ENCODE peak calls at places on chromosome 1, in six cellular contexts. J, X, A, W, S and Z are unnamed samples.

GRCh38 chr1:154878371-154879355 is 8.6 kb upstream of the KCNN3 start:
- DNase-seq in J (peak), X (peak), A (peak), W (peak), S (no peak), Z (peak)

GRCh38 chr1:214563881-214564280 is 12.5 kb upstream of the PTPN14 start:
- DNase-seq in J (no peak), X (no peak), A (no peak), W (no peak), S (no peak), Z (no peak)

GRCh38 chr1:8349961-8350360 is 32.0 kb downstream of the SLC45A1 start:
- DNase-seq in J (no peak), X (no peak), A (no peak), W (no peak), S (no peak), Z (no peak)

GRCh38 chr1:47627016-47627415 is 189.2 kb downstream of the FOXD2 start:
- DNase-seq in J (no peak), X (no peak), A (no peak), W (no peak), S (no peak), Z (no peak)

GRCh38 chr1:84386716-84387479 is 11.4 kb upstream of the DNASE2B start:
- DNase-seq in J (no peak), X (no peak), A (no peak), W (no peak), S (no peak), Z (no peak)

GRCh38 chr1:67833595-67833926 is 294 bp upstream of the GNG12 start:
- DNase-seq in J (no peak), X (no peak), A (no peak), W (no peak), S (no peak), Z (no peak)

GRCh38 chr1:19336543-19336942 is 24.4 kb downstream of the SLC66A1 start:
- DNase-seq in J (no peak), X (no peak), A (no peak), W (no peak), S (no peak), Z (no peak)

GRCh38 chr1:147736847-147737246 is 23.6 kb downstream of the GJA5 start:
- DNase-seq in J (no peak), X (no peak), A (no peak), W (no peak), S (no peak), Z (no peak)

GRCh38 chr1:221801773-221802516 is 60.1 kb upstream of the DUSP10 start:
- DNase-seq in J (no peak), X (no peak), A (no peak), W (no peak), S (no peak), Z (no peak)

GRCh38 chr1:39087109-39087834 is 61.1 kb downstream of the NDUFS5 start:
- DNase-seq in J (no peak), X (no peak), A (no peak), W (no peak), S (no peak), Z (no peak)

GRCh38 chr1:160779662-160780397 is 16.1 kb upstream of the LY9 start:
- DNase-seq in J (peak), X (no peak), A (peak), W (peak), S (no peak), Z (no peak)

GRCh38 chr1:41661428-41662060 is 177.1 kb upstream of the EDN2 start:
- DNase-seq in J (no peak), X (no peak), A (no peak), W (no peak), S (no peak), Z (no peak)

GRCh38 chr1:228794173-228794572 is 58.9 kb downstream of the RHOU start:
- DNase-seq in J (no peak), X (no peak), A (no peak), W (no peak), S (peak), Z (no peak)

GRCh38 chr1:153944005-153944821 is 2.3 kb downstream of the DENND4B start:
- DNase-seq in J (no peak), X (no peak), A (no peak), W (no peak), S (no peak), Z (no peak)

GRCh38 chr1:245690153-245690552 is 535.4 kb downstream of the KIF26B start:
- DNase-seq in J (no peak), X (no peak), A (no peak), W (no peak), S (no peak), Z (no peak)

GRCh38 chr1:57450981-57451380 is 27.1 kb upstream of the DAB1 start:
- DNase-seq in J (no peak), X (no peak), A (peak), W (no peak), S (no peak), Z (no peak)

GRCh38 chr1:239112536-239112935 is 273.8 kb upstream of the CHRM3 start:
- DNase-seq in J (no peak), X (no peak), A (no peak), W (no peak), S (no peak), Z (no peak)

GRCh38 chr1:44030606-44031050 is 634 bp downstream of the SLC6A9 start:
- DNase-seq in J (peak), X (no peak), A (no peak), W (peak), S (no peak), Z (no peak)

GRCh38 chr1:3987669-3988235 is 87.7 kb upstream of the C1orf174 start:
- DNase-seq in J (no peak), X (no peak), A (no peak), W (no peak), S (no peak), Z (no peak)

GRCh38 chr1:239574112-239574511 is 187.7 kb downstream of the CHRM3 start:
- DNase-seq in J (no peak), X (no peak), A (no peak), W (no peak), S (no peak), Z (no peak)

GRCh38 chr1:174654553-174654952 is 206.8 kb downstream of the GPR52 start:
- DNase-seq in J (no peak), X (no peak), A (no peak), W (no peak), S (no peak), Z (no peak)

GRCh38 chr1:44603718-44604117 is 70.6 kb downstream of the TMEM53 start:
- DNase-seq in J (no peak), X (no peak), A (no peak), W (no peak), S (no peak), Z (no peak)

GRCh38 chr1:208829601-208830000 is 585.4 kb upstream of the PLXNA2 start:
- DNase-seq in J (no peak), X (no peak), A (no peak), W (no peak), S (no peak), Z (no peak)

GRCh38 chr1:109898842-109899241 is 11.8 kb upstream of the CSF1 start:
- DNase-seq in J (no peak), X (no peak), A (no peak), W (no peak), S (no peak), Z (no peak)

GRCh38 chr1:109896681-109897080 is 14.0 kb upstream of the CSF1 start:
- DNase-seq in J (no peak), X (no peak), A (no peak), W (peak), S (no peak), Z (no peak)

GRCh38 chr1:109897244-109897955 is 13.2 kb upstream of the CSF1 start:
- DNase-seq in J (no peak), X (no peak), A (no peak), W (no peak), S (no peak), Z (no peak)

GRCh38 chr1:109894823-109895719 is 15.6 kb upstream of the CSF1 start:
- DNase-seq in J (no peak), X (no peak), A (no peak), W (no peak), S (peak), Z (no peak)

DNA sequence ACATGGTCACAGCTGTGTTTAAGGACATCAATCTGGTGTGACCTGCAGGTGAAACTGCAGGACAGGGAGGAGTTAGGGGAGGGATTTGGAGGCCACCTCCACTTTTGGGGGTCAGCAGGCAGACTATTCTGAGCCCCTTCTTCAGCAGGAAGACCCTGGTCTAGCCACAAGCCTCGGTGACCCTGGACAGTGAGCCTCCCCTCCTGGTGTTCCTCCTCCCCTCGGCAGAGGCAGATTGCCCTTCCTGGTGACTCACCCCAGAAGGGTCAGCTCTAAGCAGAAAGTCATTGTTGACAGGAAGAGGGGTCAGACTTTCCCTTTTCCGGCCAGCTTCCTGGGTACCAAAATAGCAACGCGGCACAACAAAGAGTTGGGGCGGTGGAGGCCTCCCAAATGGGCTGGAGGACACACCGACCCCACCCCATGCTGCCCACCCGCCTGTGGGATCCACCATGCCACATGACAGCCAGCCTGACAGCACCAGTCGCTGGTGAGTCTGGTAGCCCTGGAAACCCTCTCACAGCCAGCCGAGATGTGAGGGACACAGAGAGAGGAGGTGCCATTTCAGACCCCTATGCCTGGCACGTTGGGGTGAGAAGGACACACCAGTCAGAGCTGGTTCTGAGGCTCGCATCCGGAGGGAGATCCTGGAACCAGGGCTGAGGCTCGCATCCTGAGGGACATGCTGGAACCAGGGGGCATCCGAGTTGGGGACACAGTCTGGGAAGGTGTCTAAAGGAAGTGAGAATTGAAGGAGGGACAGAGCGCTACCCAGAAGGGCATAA is 14.7 kb upstream of the CSF1 start:
- DNase-seq in J (peak), X (no peak), A (no peak), W (peak), S (no peak), Z (no peak)
- TF ChIP-seq POLR2AphosphoS5 in J (peak), X (no peak), A (no peak), W (no peak), S (no peak), Z (no peak)

GRCh38 chr1:152047954-152048640 is 11.3 kb upstream of the S100A11 start:
- DNase-seq in J (peak), X (peak), A (peak), W (peak), S (peak), Z (peak)
- TF ChIP-seq POLR2A in J (peak), X (peak), A (no peak), W (peak), S (peak), Z (peak)

GRCh38 chr1:9687876-9688582 is 36.5 kb downstream of the PIK3CD start:
- DNase-seq in J (peak), X (no peak), A (no peak), W (no peak), S (no peak), Z (no peak)
- TF ChIP-seq TAF1 in J (no peak), X (no peak), A (no peak), W (peak), S (no peak), Z (no peak)

DNA sequence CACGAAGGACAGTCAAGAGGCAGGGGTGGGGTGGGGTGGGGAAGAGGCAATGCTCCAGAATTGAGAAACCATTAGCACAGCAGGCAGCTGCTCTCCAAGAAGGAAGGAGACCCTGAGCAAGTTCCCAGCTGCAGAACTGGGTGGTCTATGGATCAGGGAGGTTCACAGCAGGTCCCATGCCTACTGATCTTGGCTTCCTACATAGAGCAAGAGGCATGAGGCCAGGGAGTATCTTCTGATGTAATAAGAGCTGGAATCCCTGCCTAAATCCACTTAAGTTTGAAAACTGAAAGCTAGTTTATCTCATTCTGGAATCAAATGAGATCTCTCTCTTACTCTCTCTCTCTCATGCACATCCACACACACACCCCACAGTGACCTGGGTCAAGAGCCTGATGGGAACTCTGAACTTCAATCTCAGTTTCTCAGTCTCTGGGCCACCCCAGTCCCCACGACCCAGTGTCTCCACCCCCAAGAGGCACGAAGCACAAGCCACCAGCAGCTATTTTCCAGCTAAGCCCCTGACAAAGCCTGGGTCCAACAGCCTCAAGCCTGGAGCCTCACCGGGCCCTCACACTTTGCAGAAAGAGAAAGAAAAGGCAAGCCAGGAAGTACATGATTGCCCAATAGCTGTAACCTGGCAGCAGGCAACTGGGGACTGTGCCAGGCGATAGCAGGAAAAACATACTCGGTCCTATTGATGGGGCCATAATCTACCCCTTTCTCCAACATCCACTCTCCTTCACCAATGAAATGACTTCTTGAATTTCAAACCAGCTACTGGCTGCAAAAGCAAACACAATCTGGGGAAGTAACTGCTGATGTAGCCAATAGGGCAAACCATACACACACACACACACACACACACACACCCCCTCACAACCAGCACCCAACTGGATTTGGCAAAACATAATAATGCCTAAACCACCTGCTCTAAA is 2.2 kb downstream of the NUAK2 start:
- DNase-seq in J (no peak), X (no peak), A (no peak), W (peak), S (no peak), Z (no peak)
- TF ChIP-seq POLR2AphosphoS5 in J (no peak), X (no peak), A (peak), W (no peak), S (no peak), Z (no peak)

DNA sequence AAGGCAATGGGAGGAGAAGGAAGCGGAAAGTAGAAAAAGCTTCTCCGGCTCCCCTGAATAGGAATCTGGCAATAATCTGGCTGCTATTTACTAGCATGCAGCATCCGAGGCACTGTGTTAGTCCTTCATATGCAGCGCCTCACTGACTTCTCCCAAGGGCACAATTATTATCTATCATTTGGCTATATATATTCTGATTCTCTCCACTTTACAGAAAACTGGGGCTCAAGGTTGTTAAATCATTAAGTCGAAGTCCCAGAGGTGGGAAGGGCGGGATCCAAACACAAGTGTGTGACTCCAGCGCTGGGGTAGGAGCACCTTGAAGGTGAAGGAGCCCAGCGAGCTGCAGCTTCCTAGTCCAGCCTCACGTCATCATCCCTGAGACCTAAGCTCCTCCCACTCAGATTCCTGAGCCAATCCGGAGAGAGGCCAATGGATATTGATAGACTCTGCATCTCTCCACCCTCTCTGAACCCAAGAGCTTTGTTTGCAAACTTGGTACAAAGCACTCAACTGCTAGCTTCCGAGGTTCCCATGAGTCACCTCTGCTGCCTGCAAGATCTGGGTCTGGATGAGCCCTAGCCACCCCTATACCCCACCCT is 16.6 kb upstream of the EYA3 start:
- DNase-seq in J (peak), X (no peak), A (peak), W (peak), S (no peak), Z (no peak)
- TF ChIP-seq POLR2A in J (peak), X (no peak), A (peak), W (no peak), S (no peak), Z (no peak)

DNA sequence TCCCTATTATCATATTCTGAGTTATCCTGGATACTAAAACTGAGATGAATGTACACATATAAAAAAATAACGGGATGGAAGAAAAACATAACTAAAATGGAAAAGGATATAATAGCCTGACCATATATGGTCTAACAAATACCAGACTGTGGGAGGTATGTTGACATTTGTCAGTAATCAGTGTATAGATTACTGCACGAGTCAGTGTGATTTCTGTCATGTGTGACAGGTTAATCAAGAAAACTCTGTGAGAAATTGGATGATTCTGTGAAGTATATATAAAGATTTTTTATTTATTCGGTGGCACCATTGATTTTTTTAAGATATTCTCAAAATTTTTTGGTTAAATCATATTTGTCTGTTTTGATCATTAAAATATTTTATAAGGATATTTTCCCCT is 547.3 kb upstream of the B3GALT2 start:
- DNase-seq in J (no peak), X (no peak), A (no peak), W (no peak), S (no peak), Z (no peak)
- TF ChIP-seq TAF1 in J (no peak), X (no peak), A (no peak), W (no peak), S (no peak), Z (no peak)

GRCh38 chr1:226109829-226110248 is 47.3 kb downstream of the H3-3A start:
- DNase-seq in J (peak), X (peak), A (no peak), W (peak), S (no peak), Z (peak)
- TF ChIP-seq POLR2AphosphoS5 in J (peak), X (no peak), A (no peak), W (no peak), S (no peak), Z (no peak)

DNA sequence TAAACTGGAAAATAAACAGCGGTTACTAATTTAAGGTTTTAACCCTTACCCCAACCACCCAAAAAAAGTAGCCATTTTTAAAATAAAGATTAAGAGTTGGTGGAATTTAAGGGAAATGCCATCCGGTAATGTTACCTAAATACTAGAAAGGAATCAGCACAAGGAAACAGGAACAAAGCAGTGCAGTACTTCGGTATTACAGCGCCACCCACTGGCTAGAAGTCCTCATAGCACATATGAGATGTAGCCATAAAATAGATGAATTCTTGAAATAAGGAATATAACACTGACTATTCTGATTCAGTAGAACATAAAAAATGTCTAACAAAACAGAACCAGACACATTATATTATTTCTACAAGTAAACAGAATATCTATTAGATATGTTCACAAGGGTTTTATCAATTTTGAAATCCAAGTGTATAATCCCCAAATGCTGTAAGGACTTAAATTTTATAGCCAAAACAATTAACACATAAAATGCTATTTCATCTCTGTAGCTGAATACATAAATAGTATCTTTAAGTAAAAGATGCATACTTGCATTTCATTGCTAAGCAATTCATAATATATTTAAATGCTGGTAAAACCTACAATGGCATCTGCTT is 58.8 kb downstream of the FRRS1 start:
- DNase-seq in J (peak), X (peak), A (no peak), W (peak), S (peak), Z (no peak)
- TF ChIP-seq POLR2A in J (no peak), X (no peak), A (no peak), W (no peak), S (no peak), Z (no peak)